ENCODE peak calls at places on chromosome 13, in nine cellular contexts. K, I, T, Z, F, Y, L, E and C are unnamed samples.

GRCh38 chr13:111319521-111319920 is 921 bp upstream of the TEX29 start:
- DNase-seq in K (no peak), I (no peak), T (no peak), Z (no peak), F (no peak), Y (no peak), L (no peak), E (no peak), C (no peak)

GRCh38 chr13:29472317-29472961 is 123.0 kb downstream of the SLC7A1 start:
- DNase-seq in K (no peak), I (no peak), T (peak), Z (peak), F (peak), Y (peak), L (peak), E (peak), C (peak)

GRCh38 chr13:73835138-73835721 is 299.0 kb downstream of the KLF12 start:
- DNase-seq in K (no peak), I (no peak), T (peak), Z (peak), F (no peak), Y (peak), L (peak), E (peak), C (peak)

GRCh38 chr13:23365652-23366051 is 67.8 kb downstream of the SACS start:
- DNase-seq in K (no peak), I (no peak), T (no peak), Z (no peak), F (no peak), Y (no peak), L (no peak), E (no peak), C (no peak)

GRCh38 chr13:31038834-31039552 is 106.5 kb downstream of the TEX26 start:
- DNase-seq in K (no peak), I (no peak), T (no peak), Z (peak), F (no peak), Y (peak), L (no peak), E (peak), C (peak)

GRCh38 chr13:44648392-44649117 is 72.4 kb upstream of the TSC22D1 start:
- DNase-seq in K (no peak), I (no peak), T (no peak), Z (no peak), F (no peak), Y (no peak), L (peak), E (no peak), C (no peak)

GRCh38 chr13:34124912-34125311 is 307.0 kb downstream of the RFC3 start:
- DNase-seq in K (no peak), I (no peak), T (no peak), Z (no peak), F (no peak), Y (no peak), L (no peak), E (no peak), C (no peak)

GRCh38 chr13:34416833-34417425 is 525.1 kb upstream of the NBEA start:
- DNase-seq in K (no peak), I (peak), T (no peak), Z (peak), F (no peak), Y (peak), L (no peak), E (peak), C (peak)

GRCh38 chr13:113548171-113548641 is 36.3 kb upstream of the TFDP1 start:
- DNase-seq in K (no peak), I (peak), T (peak), Z (no peak), F (no peak), Y (no peak), L (no peak), E (peak), C (peak)